ENCODE peak calls at places on chromosomes 13 and 19, in nine cellular contexts. S is AG04450; N is CD4-positive, CD25-positive, alpha-beta regulatory T cell; E is spleen; W is mucosa of descending colon; P is AG09309; O is pancreas; M is naive thymus-derived CD4-positive, alpha-beta T cell; V is neural crest cell. C is an unnamed sample.

GRCh38 chr19:47275866-47276461 is 1.3 kb downstream of the INAFM1 start:
- DNase-seq in V (no peak), O (peak), S (no peak), M (no peak), P (peak), E (peak), W (no peak), N (no peak), C (no peak)

GRCh38 chr13:47897411-47898050 is 103.5 kb downstream of the SUCLA2 start:
- DNase-seq in V (no peak), E (no peak), S (no peak), W (no peak), O (no peak), N (no peak), M (no peak), P (peak), C (no peak)

GRCh38 chr19:30587869-30588268 is 215.7 kb downstream of the ZNF536 start:
- DNase-seq in N (no peak), E (no peak), O (no peak), V (no peak), S (no peak), M (no peak), P (no peak), W (no peak), C (no peak)

GRCh38 chr13:44876782-44877324 is 112.4 kb downstream of the NUFIP1 start:
- DNase-seq in E (no peak), V (peak), P (no peak), M (no peak), N (no peak), O (no peak), W (no peak), S (no peak), C (no peak)

GRCh38 chr13:30679483-30680330 is 55.6 kb upstream of the ALOX5AP start:
- DNase-seq in M (peak), E (no peak), W (no peak), P (no peak), S (no peak), O (no peak), V (no peak), N (peak), C (no peak)

GRCh38 chr13:62643799-62644484 is 1228.3 kb upstream of the PCDH20 start:
- DNase-seq in E (no peak), V (no peak), O (no peak), N (no peak), W (no peak), P (no peak), M (no peak), S (no peak), C (no peak)

GRCh38 chr13:20873348-20873747 is 29.2 kb downstream of the XPO4 start:
- DNase-seq in M (no peak), W (no peak), V (no peak), E (no peak), S (no peak), P (peak), O (no peak), N (no peak), C (no peak)

GRCh38 chr19:32416749-32417469 is 11.3 kb downstream of the DPY19L3 start:
- DNase-seq in P (no peak), O (no peak), V (no peak), S (no peak), N (no peak), W (no peak), E (no peak), M (no peak), C (no peak)

GRCh38 chr13:102658678-102659077 is 36.2 kb downstream of the METTL21C start:
- DNase-seq in N (no peak), O (no peak), M (no peak), E (no peak), S (no peak), V (no peak), P (no peak), W (no peak), C (no peak)

C was measured in non-pigmented ciliary epithelial cell.